ENCODE peak calls at places on chromosomes 11 and 22, in eight cellular contexts. K is KBM-7, O is astrocyte of the spinal cord, Q is GM23248, S is AG04450, C is nucleus accumbens, D is AG09309, E is GM12865. V is an unnamed sample.

GRCh38 chr11:70334351-70334995 is 63.9 kb upstream of the CTTN start:
- DNase-seq in K (no peak), O (no peak), Q (no peak), S (no peak), C (no peak), D (no peak), E (no peak), V (no peak)

GRCh38 chr11:26297179-26297970 is 34.6 kb upstream of the ANO3 start:
- DNase-seq in K (peak), O (peak), Q (peak), S (peak), C (no peak), D (peak), E (peak), V (peak)

GRCh38 chr22:20013382-20013871 is 3.2 kb downstream of the ARVCF start:
- DNase-seq in K (peak), O (peak), Q (peak), S (no peak), C (peak), D (no peak), E (peak), V (no peak)

GRCh38 chr11:122754553-122755322 is 83.6 kb upstream of the CRTAM start:
- DNase-seq in K (peak), O (no peak), Q (peak), S (no peak), C (no peak), D (no peak), E (peak), V (no peak)

GRCh38 chr11:122007611-122008071 is 108.4 kb downstream of the BLID start:
- DNase-seq in K (no peak), O (peak), Q (no peak), S (no peak), C (no peak), D (no peak), E (no peak), V (no peak)

GRCh38 chr22:26354707-26355106 is 74.4 kb upstream of the ASPHD2 start:
- DNase-seq in K (no peak), O (no peak), Q (no peak), S (no peak), C (peak), D (no peak), E (no peak), V (no peak)

GRCh38 chr11:128881221-128881620 is 9.9 kb upstream of the KCNJ5 start:
- DNase-seq in K (no peak), O (no peak), Q (no peak), S (no peak), C (no peak), D (no peak), E (no peak), V (no peak)

GRCh38 chr11:126385991-126386728 is 30.7 kb downstream of the ST3GAL4 start:
- DNase-seq in K (no peak), O (no peak), Q (no peak), S (no peak), C (no peak), D (no peak), E (no peak), V (no peak)

GRCh38 chr11:65524010-65524746 is 705 bp upstream of the SCYL1 start:
- DNase-seq in K (peak), O (peak), Q (peak), S (no peak), C (no peak), D (no peak), E (no peak), V (no peak)

GRCh38 chr22:48138855-48139254 is 1376.4 kb downstream of the TBC1D22A start:
- DNase-seq in K (peak), O (no peak), Q (no peak), S (no peak), C (no peak), D (no peak), E (peak), V (no peak)

GRCh38 chr11:79019981-79020380 is 420.8 kb downstream of the TENM4 start:
- DNase-seq in K (no peak), O (no peak), Q (no peak), S (no peak), C (no peak), D (no peak), E (no peak), V (no peak)

GRCh38 chr11:11622772-11623531 is 1.1 kb upstream of the GALNT18 start:
- DNase-seq in K (no peak), O (no peak), Q (no peak), S (no peak), C (no peak), D (no peak), E (no peak), V (no peak)

GRCh38 chr11:82939456-82939855 is 37.9 kb downstream of the DDIAS start:
- DNase-seq in K (no peak), O (no peak), Q (no peak), S (no peak), C (no peak), D (no peak), E (no peak), V (no peak)

GRCh38 chr11:30710216-30710615 is 124.1 kb upstream of the MPPED2 start:
- DNase-seq in K (no peak), O (peak), Q (no peak), S (no peak), C (no peak), D (no peak), E (no peak), V (peak)

GRCh38 chr11:118908931-118909618 is 16.7 kb downstream of the BCL9L start:
- DNase-seq in K (no peak), O (peak), Q (peak), S (peak), C (peak), D (peak), E (no peak), V (no peak)

GRCh38 chr22:25390297-25391240 is 171.1 kb downstream of the CRYBB2 start:
- DNase-seq in K (no peak), O (no peak), Q (no peak), S (no peak), C (no peak), D (no peak), E (no peak), V (no peak)

GRCh38 chr22:27385261-27385998 is 416.1 kb downstream of the MN1 start:
- DNase-seq in K (no peak), O (no peak), Q (no peak), S (no peak), C (no peak), D (no peak), E (no peak), V (no peak)

GRCh38 chr11:34354782-34355181 is 3.0 kb downstream of the ABTB2 start:
- DNase-seq in K (no peak), O (no peak), Q (peak), S (no peak), C (no peak), D (no peak), E (no peak), V (no peak)

GRCh38 chr11:85831050-85831449 is 20.1 kb upstream of the SYTL2 start:
- DNase-seq in K (no peak), O (no peak), Q (no peak), S (no peak), C (no peak), D (no peak), E (no peak), V (no peak)

V was measured in smooth muscle cell of the brain vasculature.